ENCODE peak calls at places on chromosomes 12 and 14, in five cellular contexts. One of them, this sample, is unnamed.

GRCh38 chr12:38138225-38139221 is 178.1 kb upstream of the ALG10B start:
- DNase-seq in lung: peak; percentile 75
- DNase-seq in breast epithelium: peak; percentile 50
- DNase-seq in progenitor cell of endocrine pancreas: no peak
- DNase-seq in ovary: peak; percentile 79
- DNase-seq in this sample: peak; percentile 71

GRCh38 chr12:24109381-24110039 is 160.0 kb upstream of the SOX5 start:
- DNase-seq in lung: no peak
- DNase-seq in breast epithelium: no peak
- DNase-seq in progenitor cell of endocrine pancreas: no peak
- DNase-seq in ovary: no peak
- DNase-seq in this sample: peak; percentile 43

GRCh38 chr14:104678346-104678745 is 11.1 kb upstream of the INF2 start:
- DNase-seq in lung: no peak
- DNase-seq in breast epithelium: no peak
- DNase-seq in progenitor cell of endocrine pancreas: no peak
- DNase-seq in ovary: no peak
- DNase-seq in this sample: no peak

GRCh38 chr12:104638218-104638617 is 181.5 kb downstream of the CHST11 start:
- DNase-seq in lung: no peak
- DNase-seq in breast epithelium: no peak
- DNase-seq in progenitor cell of endocrine pancreas: no peak
- DNase-seq in ovary: no peak
- DNase-seq in this sample: no peak

GRCh38 chr14:59354666-59355065 is 110.5 kb downstream of the GPR135 start:
- DNase-seq in lung: no peak
- DNase-seq in breast epithelium: no peak
- DNase-seq in progenitor cell of endocrine pancreas: no peak
- DNase-seq in ovary: no peak
- DNase-seq in this sample: peak; percentile 90

GRCh38 chr14:93939304-93940229 is 12.4 kb downstream of the FAM181A start:
- DNase-seq in lung: peak; percentile 79
- DNase-seq in breast epithelium: peak; percentile 59
- DNase-seq in progenitor cell of endocrine pancreas: peak; percentile 91
- DNase-seq in ovary: peak; percentile 47
- DNase-seq in this sample: peak; percentile 62

GRCh38 chr12:21353487-21353886 is 18.8 kb upstream of the SLCO1A2 start:
- DNase-seq in lung: no peak
- DNase-seq in breast epithelium: no peak
- DNase-seq in progenitor cell of endocrine pancreas: no peak
- DNase-seq in ovary: no peak
- DNase-seq in this sample: no peak

GRCh38 chr12:27732281-27732680 is 21.6 kb downstream of the MRPS35 start:
- DNase-seq in lung: no peak
- DNase-seq in breast epithelium: no peak
- DNase-seq in progenitor cell of endocrine pancreas: no peak
- DNase-seq in ovary: no peak
- DNase-seq in this sample: no peak

GRCh38 chr12:91127751-91128150 is 16.5 kb upstream of the LUM start:
- DNase-seq in lung: no peak
- DNase-seq in breast epithelium: no peak
- DNase-seq in progenitor cell of endocrine pancreas: no peak
- DNase-seq in ovary: no peak
- DNase-seq in this sample: peak; percentile 58

GRCh38 chr14:20632831-20633771 is 8.4 kb downstream of the OR6S1 start:
- DNase-seq in lung: peak; percentile 51
- DNase-seq in breast epithelium: no peak
- DNase-seq in progenitor cell of endocrine pancreas: peak; percentile 47
- DNase-seq in ovary: peak; percentile 72
- DNase-seq in this sample: peak; percentile 91

GRCh38 chr12:85765443-85765842 is 70.8 kb downstream of the RASSF9 start:
- DNase-seq in lung: no peak
- DNase-seq in breast epithelium: no peak
- DNase-seq in progenitor cell of endocrine pancreas: no peak
- DNase-seq in ovary: no peak
- DNase-seq in this sample: peak; percentile 5

GRCh38 chr12:132806857-132807256 is 21.8 kb downstream of the GOLGA3 start:
- DNase-seq in lung: no peak
- DNase-seq in breast epithelium: no peak
- DNase-seq in progenitor cell of endocrine pancreas: no peak
- DNase-seq in ovary: no peak
- DNase-seq in this sample: no peak

GRCh38 chr12:106581543-106582263 is 1.1 kb upstream of the RFX4 start:
- DNase-seq in lung: no peak
- DNase-seq in breast epithelium: no peak
- DNase-seq in progenitor cell of endocrine pancreas: peak; percentile 41
- DNase-seq in ovary: no peak
- DNase-seq in this sample: no peak

GRCh38 chr12:52912711-52913423 is 8.0 kb upstream of the KRT8 start:
- DNase-seq in lung: no peak
- DNase-seq in breast epithelium: no peak
- DNase-seq in progenitor cell of endocrine pancreas: no peak
- DNase-seq in ovary: no peak
- DNase-seq in this sample: no peak

GRCh38 chr14:103188691-103189480 is 65.6 kb downstream of the TNFAIP2 start:
- DNase-seq in lung: no peak
- DNase-seq in breast epithelium: no peak
- DNase-seq in progenitor cell of endocrine pancreas: peak; percentile 46
- DNase-seq in ovary: peak; percentile 43
- DNase-seq in this sample: no peak

GRCh38 chr14:22416193-22416592 is 172.8 kb downstream of the DAD1 start:
- DNase-seq in lung: no peak
- DNase-seq in breast epithelium: no peak
- DNase-seq in progenitor cell of endocrine pancreas: no peak
- DNase-seq in ovary: no peak
- DNase-seq in this sample: no peak

GRCh38 chr14:97848351-97848980 is 1051.3 kb downstream of the VRK1 start:
- DNase-seq in lung: no peak
- DNase-seq in breast epithelium: no peak
- DNase-seq in progenitor cell of endocrine pancreas: no peak
- DNase-seq in ovary: no peak
- DNase-seq in this sample: no peak

GRCh38 chr12:1776139-1776975 is 44.0 kb upstream of the LRTM2 start:
- DNase-seq in lung: no peak
- DNase-seq in breast epithelium: no peak
- DNase-seq in progenitor cell of endocrine pancreas: no peak
- DNase-seq in ovary: no peak
- DNase-seq in this sample: peak; percentile 92

GRCh38 chr14:26026384-26026783 is 571.4 kb downstream of the NOVA1 start:
- DNase-seq in lung: no peak
- DNase-seq in breast epithelium: no peak
- DNase-seq in progenitor cell of endocrine pancreas: no peak
- DNase-seq in ovary: no peak
- DNase-seq in this sample: no peak

GRCh38 chr12:71371132-71371531 is 68.5 kb upstream of the LGR5 start:
- DNase-seq in lung: no peak
- DNase-seq in breast epithelium: no peak
- DNase-seq in progenitor cell of endocrine pancreas: no peak
- DNase-seq in ovary: no peak
- DNase-seq in this sample: peak; percentile 28
- TF ChIP-seq CTCF in lung: no peak
- TF ChIP-seq CTCF in breast epithelium: no peak
- TF ChIP-seq CTCF in progenitor cell of endocrine pancreas: peak; percentile 27
- TF ChIP-seq CTCF in ovary: no peak
- TF ChIP-seq CTCF in this sample: peak; percentile 16

GRCh38 chr12:116012757-116013156 is 264.7 kb downstream of the MED13L start:
- DNase-seq in lung: no peak
- DNase-seq in breast epithelium: no peak
- DNase-seq in progenitor cell of endocrine pancreas: no peak
- DNase-seq in ovary: no peak
- DNase-seq in this sample: no peak

GRCh38 chr12:116018282-116018681 is 259.2 kb downstream of the MED13L start:
- DNase-seq in lung: no peak
- DNase-seq in breast epithelium: no peak
- DNase-seq in progenitor cell of endocrine pancreas: no peak
- DNase-seq in ovary: no peak
- DNase-seq in this sample: no peak

GRCh38 chr12:116011217-116011616 is 266.3 kb downstream of the MED13L start:
- DNase-seq in lung: no peak
- DNase-seq in breast epithelium: no peak
- DNase-seq in progenitor cell of endocrine pancreas: no peak
- DNase-seq in ovary: no peak
- DNase-seq in this sample: no peak

GRCh38 chr12:116019415-116019814 is 258.1 kb downstream of the MED13L start:
- DNase-seq in lung: no peak
- DNase-seq in breast epithelium: no peak
- DNase-seq in progenitor cell of endocrine pancreas: no peak
- DNase-seq in ovary: no peak
- DNase-seq in this sample: no peak

GRCh38 chr12:116015525-116015924 is 262.0 kb downstream of the MED13L start:
- DNase-seq in lung: no peak
- DNase-seq in breast epithelium: no peak
- DNase-seq in progenitor cell of endocrine pancreas: no peak
- DNase-seq in ovary: no peak
- DNase-seq in this sample: peak; percentile 63
- TF ChIP-seq CTCF in lung: peak; percentile 21
- TF ChIP-seq CTCF in breast epithelium: peak; percentile 24
- TF ChIP-seq CTCF in progenitor cell of endocrine pancreas: peak; percentile 47
- TF ChIP-seq CTCF in ovary: peak; percentile 12
- TF ChIP-seq CTCF in this sample: peak; percentile 64

GRCh38 chr14:71309756-71310155 is 402.5 kb downstream of the PCNX1 start:
- DNase-seq in lung: no peak
- DNase-seq in breast epithelium: no peak
- DNase-seq in progenitor cell of endocrine pancreas: no peak
- DNase-seq in ovary: no peak
- DNase-seq in this sample: peak; percentile 15
- TF ChIP-seq CTCF in lung: no peak
- TF ChIP-seq CTCF in breast epithelium: no peak
- TF ChIP-seq CTCF in progenitor cell of endocrine pancreas: peak; percentile 51
- TF ChIP-seq CTCF in ovary: no peak
- TF ChIP-seq CTCF in this sample: peak; percentile 28

DNA sequence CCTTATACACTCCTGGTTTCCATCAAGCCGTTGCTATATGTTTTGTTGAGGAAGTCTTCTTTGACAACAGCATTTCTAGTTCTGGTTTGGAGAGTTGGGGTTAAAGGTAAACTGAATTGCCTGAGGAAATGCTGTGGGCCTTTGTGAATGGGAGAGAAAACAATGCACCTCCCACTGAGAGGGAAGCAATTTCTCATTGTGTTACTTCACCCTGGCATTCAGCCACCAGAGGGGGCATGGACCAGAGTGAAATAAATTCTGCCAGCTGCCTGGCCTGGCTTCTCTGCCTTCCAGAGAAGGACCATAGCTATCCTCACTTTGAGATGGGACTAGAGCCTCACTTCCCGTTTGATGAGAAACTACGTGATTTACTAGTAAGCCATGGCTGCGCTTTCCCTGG is 475.3 kb downstream of the EGLN3 start:
- DNase-seq in lung: no peak
- DNase-seq in breast epithelium: no peak
- DNase-seq in progenitor cell of endocrine pancreas: peak; percentile 44
- DNase-seq in ovary: no peak
- DNase-seq in this sample: peak; percentile 17
- TF ChIP-seq CTCF in lung: no peak
- TF ChIP-seq CTCF in breast epithelium: no peak
- TF ChIP-seq CTCF in progenitor cell of endocrine pancreas: peak; percentile 67
- TF ChIP-seq CTCF in ovary: no peak
- TF ChIP-seq CTCF in this sample: peak; percentile 12

GRCh38 chr12:82517027-82517426 is 158.7 kb downstream of the METTL25 start:
- DNase-seq in lung: no peak
- DNase-seq in breast epithelium: no peak
- DNase-seq in progenitor cell of endocrine pancreas: no peak
- DNase-seq in ovary: no peak
- DNase-seq in this sample: peak; percentile 12
- TF ChIP-seq CTCF in lung: no peak
- TF ChIP-seq CTCF in breast epithelium: no peak
- TF ChIP-seq CTCF in progenitor cell of endocrine pancreas: peak; percentile 37
- TF ChIP-seq CTCF in ovary: no peak
- TF ChIP-seq CTCF in this sample: peak; percentile 51

GRCh38 chr12:122872815-122873361 is 23.0 kb downstream of the VPS37B start:
- DNase-seq in lung: no peak
- DNase-seq in breast epithelium: no peak
- DNase-seq in progenitor cell of endocrine pancreas: no peak
- DNase-seq in ovary: no peak
- DNase-seq in this sample: no peak

GRCh38 chr12:122875590-122876220 is 20.2 kb downstream of the VPS37B start:
- DNase-seq in lung: no peak
- DNase-seq in breast epithelium: no peak
- DNase-seq in progenitor cell of endocrine pancreas: no peak
- DNase-seq in ovary: no peak
- DNase-seq in this sample: no peak

GRCh38 chr12:122871851-122872785 is 23.8 kb downstream of the VPS37B start:
- DNase-seq in lung: no peak
- DNase-seq in breast epithelium: peak; percentile 80
- DNase-seq in progenitor cell of endocrine pancreas: no peak
- DNase-seq in ovary: no peak
- DNase-seq in this sample: peak; percentile 78

GRCh38 chr12:122873540-122873939 is 22.4 kb downstream of the VPS37B start:
- DNase-seq in lung: no peak
- DNase-seq in breast epithelium: no peak
- DNase-seq in progenitor cell of endocrine pancreas: no peak
- DNase-seq in ovary: no peak
- DNase-seq in this sample: no peak

DNA sequence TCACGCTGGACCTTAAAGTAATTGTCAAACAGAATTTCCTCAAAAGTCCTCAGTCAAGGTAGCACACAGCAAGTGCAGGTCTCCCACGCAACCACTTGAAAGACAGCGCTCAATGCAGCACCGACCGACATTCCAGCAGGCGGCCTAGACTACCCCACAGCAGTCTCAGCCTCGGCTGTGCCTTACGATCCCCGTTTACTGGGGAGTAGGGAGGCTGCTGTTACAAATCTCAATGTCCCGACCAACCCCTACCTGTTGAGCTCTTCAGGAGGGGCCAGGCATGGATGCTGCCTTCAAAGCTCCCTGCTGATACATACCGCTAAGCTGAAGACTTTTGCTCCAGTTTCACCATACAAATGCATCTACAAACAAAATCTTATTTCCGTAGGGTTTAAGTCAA is 21.8 kb downstream of the VPS37B start:
- DNase-seq in lung: no peak
- DNase-seq in breast epithelium: no peak
- DNase-seq in progenitor cell of endocrine pancreas: no peak
- DNase-seq in ovary: no peak
- DNase-seq in this sample: no peak
- TF ChIP-seq CTCF in lung: no peak
- TF ChIP-seq CTCF in breast epithelium: no peak
- TF ChIP-seq CTCF in progenitor cell of endocrine pancreas: peak; percentile 15
- TF ChIP-seq CTCF in ovary: no peak
- TF ChIP-seq CTCF in this sample: no peak

GRCh38 chr12:95351745-95352144 is 122.2 kb upstream of the METAP2 start:
- DNase-seq in lung: no peak
- DNase-seq in breast epithelium: no peak
- DNase-seq in progenitor cell of endocrine pancreas: no peak
- DNase-seq in ovary: no peak
- DNase-seq in this sample: peak; percentile 10
- TF ChIP-seq CTCF in lung: no peak
- TF ChIP-seq CTCF in breast epithelium: no peak
- TF ChIP-seq CTCF in progenitor cell of endocrine pancreas: no peak
- TF ChIP-seq CTCF in ovary: no peak
- TF ChIP-seq CTCF in this sample: no peak